ENCODE peak calls at places on chromosomes 11 and 22, in four cellular contexts. One of them, this sample, is unnamed.

GRCh38 chr22:17369553-17370035 is 334 bp downstream of the CECR2 start:
- DNase-seq in CD8-positive, alpha-beta memory T cell: peak; percentile 21
- DNase-seq in activated CD8-positive, alpha-beta memory T cell treated with anti-CD3 and anti-CD28 coated beads for 1 hour: no peak
- DNase-seq in Peyer's patch: peak; percentile 49
- DNase-seq in this sample: peak; percentile 60

GRCh38 chr11:129418039-129418438 is 42.4 kb downstream of the BARX2 start:
- DNase-seq in CD8-positive, alpha-beta memory T cell: no peak
- DNase-seq in Peyer's patch: peak; percentile 72
- DNase-seq in activated CD8-positive, alpha-beta memory T cell treated with anti-CD3 and anti-CD28 coated beads for 1 hour: no peak
- DNase-seq in this sample: no peak

GRCh38 chr11:93718057-93718563 is 23.2 kb downstream of the TAF1D start:
- DNase-seq in activated CD8-positive, alpha-beta memory T cell treated with anti-CD3 and anti-CD28 coated beads for 1 hour: no peak
- DNase-seq in CD8-positive, alpha-beta memory T cell: no peak
- DNase-seq in Peyer's patch: no peak
- DNase-seq in this sample: no peak

GRCh38 chr11:108199446-108200321 is 22.8 kb downstream of the NPAT start:
- DNase-seq in activated CD8-positive, alpha-beta memory T cell treated with anti-CD3 and anti-CD28 coated beads for 1 hour: no peak
- DNase-seq in CD8-positive, alpha-beta memory T cell: no peak
- DNase-seq in Peyer's patch: peak; percentile 52
- DNase-seq in this sample: no peak

GRCh38 chr11:44632466-44633123 is 67.1 kb downstream of the CD82 start:
- DNase-seq in Peyer's patch: peak; percentile 61
- DNase-seq in activated CD8-positive, alpha-beta memory T cell treated with anti-CD3 and anti-CD28 coated beads for 1 hour: no peak
- DNase-seq in CD8-positive, alpha-beta memory T cell: peak; percentile 21
- DNase-seq in this sample: peak; percentile 54

GRCh38 chr22:41517172-41518047 is 26.9 kb downstream of the POLR3H start:
- DNase-seq in Peyer's patch: peak; percentile 85
- DNase-seq in activated CD8-positive, alpha-beta memory T cell treated with anti-CD3 and anti-CD28 coated beads for 1 hour: no peak
- DNase-seq in CD8-positive, alpha-beta memory T cell: peak; percentile 27
- DNase-seq in this sample: no peak

GRCh38 chr22:36406139-36406538 is 18.4 kb upstream of the MYH9 start:
- DNase-seq in Peyer's patch: no peak
- DNase-seq in CD8-positive, alpha-beta memory T cell: no peak
- DNase-seq in activated CD8-positive, alpha-beta memory T cell treated with anti-CD3 and anti-CD28 coated beads for 1 hour: no peak
- DNase-seq in this sample: no peak

GRCh38 chr11:66006891-66007176 is 4.5 kb downstream of the BANF1 start:
- DNase-seq in Peyer's patch: no peak
- DNase-seq in activated CD8-positive, alpha-beta memory T cell treated with anti-CD3 and anti-CD28 coated beads for 1 hour: no peak
- DNase-seq in CD8-positive, alpha-beta memory T cell: no peak
- DNase-seq in this sample: no peak

GRCh38 chr11:12167098-12167999 is 57.0 kb downstream of the MICAL2 start:
- DNase-seq in Peyer's patch: peak; percentile 80
- DNase-seq in CD8-positive, alpha-beta memory T cell: no peak
- DNase-seq in activated CD8-positive, alpha-beta memory T cell treated with anti-CD3 and anti-CD28 coated beads for 1 hour: no peak
- DNase-seq in this sample: no peak

GRCh38 chr11:9057032-9057431 is 34.4 kb downstream of the SCUBE2 start:
- DNase-seq in CD8-positive, alpha-beta memory T cell: no peak
- DNase-seq in Peyer's patch: no peak
- DNase-seq in activated CD8-positive, alpha-beta memory T cell treated with anti-CD3 and anti-CD28 coated beads for 1 hour: no peak
- DNase-seq in this sample: no peak

GRCh38 chr11:112279901-112280267 is 19.2 kb upstream of the PLET1 start:
- DNase-seq in Peyer's patch: peak; percentile 88
- DNase-seq in activated CD8-positive, alpha-beta memory T cell treated with anti-CD3 and anti-CD28 coated beads for 1 hour: peak; percentile 37
- DNase-seq in CD8-positive, alpha-beta memory T cell: peak; percentile 76
- DNase-seq in this sample: peak; percentile 75

GRCh38 chr11:561148-562003 is 606 bp downstream of the RASSF7 start:
- DNase-seq in CD8-positive, alpha-beta memory T cell: no peak
- DNase-seq in activated CD8-positive, alpha-beta memory T cell treated with anti-CD3 and anti-CD28 coated beads for 1 hour: no peak
- DNase-seq in Peyer's patch: peak; percentile 88
- DNase-seq in this sample: peak; percentile 84

GRCh38 chr11:44357734-44358133 is 47.8 kb upstream of the ALX4 start:
- DNase-seq in CD8-positive, alpha-beta memory T cell: no peak
- DNase-seq in activated CD8-positive, alpha-beta memory T cell treated with anti-CD3 and anti-CD28 coated beads for 1 hour: no peak
- DNase-seq in Peyer's patch: no peak
- DNase-seq in this sample: no peak

GRCh38 chr11:61709572-61709971 is 29.4 kb downstream of the DAGLA start:
- DNase-seq in CD8-positive, alpha-beta memory T cell: no peak
- DNase-seq in Peyer's patch: no peak
- DNase-seq in activated CD8-positive, alpha-beta memory T cell treated with anti-CD3 and anti-CD28 coated beads for 1 hour: no peak
- DNase-seq in this sample: no peak

GRCh38 chr11:115119136-115119535 is 385.1 kb downstream of the CADM1 start:
- DNase-seq in activated CD8-positive, alpha-beta memory T cell treated with anti-CD3 and anti-CD28 coated beads for 1 hour: no peak
- DNase-seq in Peyer's patch: no peak
- DNase-seq in CD8-positive, alpha-beta memory T cell: no peak
- DNase-seq in this sample: no peak

GRCh38 chr22:41598081-41598480 is 8.4 kb upstream of the PMM1 start:
- DNase-seq in Peyer's patch: no peak
- DNase-seq in CD8-positive, alpha-beta memory T cell: no peak
- DNase-seq in activated CD8-positive, alpha-beta memory T cell treated with anti-CD3 and anti-CD28 coated beads for 1 hour: no peak
- DNase-seq in this sample: no peak

GRCh38 chr11:117887431-117888139 is 11.1 kb upstream of the FXYD6 start:
- DNase-seq in CD8-positive, alpha-beta memory T cell: no peak
- DNase-seq in Peyer's patch: peak; percentile 47
- DNase-seq in activated CD8-positive, alpha-beta memory T cell treated with anti-CD3 and anti-CD28 coated beads for 1 hour: no peak
- DNase-seq in this sample: no peak

GRCh38 chr11:75262961-75263852 is 22.6 kb downstream of the TPBGL start:
- DNase-seq in activated CD8-positive, alpha-beta memory T cell treated with anti-CD3 and anti-CD28 coated beads for 1 hour: no peak
- DNase-seq in CD8-positive, alpha-beta memory T cell: no peak
- DNase-seq in Peyer's patch: peak; percentile 41
- DNase-seq in this sample: peak; percentile 49

GRCh38 chr22:39943366-39943765 is 16.8 kb upstream of the TMA7B start:
- DNase-seq in Peyer's patch: no peak
- DNase-seq in CD8-positive, alpha-beta memory T cell: peak; percentile 52
- DNase-seq in activated CD8-positive, alpha-beta memory T cell treated with anti-CD3 and anti-CD28 coated beads for 1 hour: no peak
- DNase-seq in this sample: no peak

GRCh38 chr22:37275622-37276021 is 6.7 kb upstream of the CYTH4 start:
- DNase-seq in CD8-positive, alpha-beta memory T cell: no peak
- DNase-seq in Peyer's patch: no peak
- DNase-seq in activated CD8-positive, alpha-beta memory T cell treated with anti-CD3 and anti-CD28 coated beads for 1 hour: no peak
- DNase-seq in this sample: no peak

GRCh38 chr22:44776535-44777363 is 24.4 kb downstream of the ARHGAP8 start:
- DNase-seq in Peyer's patch: no peak
- DNase-seq in CD8-positive, alpha-beta memory T cell: no peak
- DNase-seq in activated CD8-positive, alpha-beta memory T cell treated with anti-CD3 and anti-CD28 coated beads for 1 hour: no peak
- DNase-seq in this sample: no peak

GRCh38 chr11:68505596-68505995 is 45.0 kb downstream of the PPP6R3 start:
- DNase-seq in Peyer's patch: no peak
- DNase-seq in CD8-positive, alpha-beta memory T cell: no peak
- DNase-seq in activated CD8-positive, alpha-beta memory T cell treated with anti-CD3 and anti-CD28 coated beads for 1 hour: no peak
- DNase-seq in this sample: no peak

This sample was measured in right lobe of liver.